ENCODE peak calls at places on chromosomes 13 and 19, in four cellular contexts. One of them, this sample, is unnamed.

GRCh38 chr19:50518091-50519005 is 4.6 kb upstream of the ASPDH start:
- DNase-seq in Kasumi-1: no peak
- DNase-seq in tibial nerve: no peak
- DNase-seq in stimulated activated CD4-positive, alpha-beta T cell treated with anti-CD3 and anti-CD28 coated beads, Interleukin-2, amount 100 ng/mL, for 24 hours: no peak
- DNase-seq in this sample: no peak

GRCh38 chr13:44300895-44301638 is 72.6 kb upstream of the SERP2 start:
- DNase-seq in Kasumi-1: no peak
- DNase-seq in stimulated activated CD4-positive, alpha-beta T cell treated with anti-CD3 and anti-CD28 coated beads, Interleukin-2, amount 100 ng/mL, for 24 hours: no peak
- DNase-seq in tibial nerve: no peak
- DNase-seq in this sample: peak; percentile 49

GRCh38 chr13:27079421-27079958 is 92.1 kb downstream of the USP12 start:
- DNase-seq in tibial nerve: no peak
- DNase-seq in Kasumi-1: peak; percentile 0
- DNase-seq in stimulated activated CD4-positive, alpha-beta T cell treated with anti-CD3 and anti-CD28 coated beads, Interleukin-2, amount 100 ng/mL, for 24 hours: no peak
- DNase-seq in this sample: no peak

GRCh38 chr19:45217957-45218334 is 27.3 kb downstream of the EXOC3L2 start:
- DNase-seq in Kasumi-1: no peak
- DNase-seq in stimulated activated CD4-positive, alpha-beta T cell treated with anti-CD3 and anti-CD28 coated beads, Interleukin-2, amount 100 ng/mL, for 24 hours: no peak
- DNase-seq in tibial nerve: no peak
- DNase-seq in this sample: no peak

GRCh38 chr13:45411631-45412030 is 6.5 kb downstream of the SLC25A30 start:
- DNase-seq in stimulated activated CD4-positive, alpha-beta T cell treated with anti-CD3 and anti-CD28 coated beads, Interleukin-2, amount 100 ng/mL, for 24 hours: no peak
- DNase-seq in Kasumi-1: no peak
- DNase-seq in tibial nerve: no peak
- DNase-seq in this sample: no peak

GRCh38 chr19:13718733-13719132 is 45.6 kb upstream of the MRI1 start:
- DNase-seq in stimulated activated CD4-positive, alpha-beta T cell treated with anti-CD3 and anti-CD28 coated beads, Interleukin-2, amount 100 ng/mL, for 24 hours: no peak
- DNase-seq in tibial nerve: no peak
- DNase-seq in Kasumi-1: no peak
- DNase-seq in this sample: no peak

GRCh38 chr13:41802684-41803554 is 158.0 kb downstream of the VWA8 start:
- DNase-seq in stimulated activated CD4-positive, alpha-beta T cell treated with anti-CD3 and anti-CD28 coated beads, Interleukin-2, amount 100 ng/mL, for 24 hours: peak; percentile 19
- DNase-seq in Kasumi-1: no peak
- DNase-seq in tibial nerve: no peak
- DNase-seq in this sample: no peak

GRCh38 chr19:55437410-55437809 is 5.7 kb downstream of the SHISA7 start:
- DNase-seq in Kasumi-1: peak; percentile 83
- DNase-seq in tibial nerve: no peak
- DNase-seq in stimulated activated CD4-positive, alpha-beta T cell treated with anti-CD3 and anti-CD28 coated beads, Interleukin-2, amount 100 ng/mL, for 24 hours: no peak
- DNase-seq in this sample: no peak

GRCh38 chr19:42658148-42658547 is 63.4 kb upstream of the CEACAM8 start:
- DNase-seq in tibial nerve: no peak
- DNase-seq in stimulated activated CD4-positive, alpha-beta T cell treated with anti-CD3 and anti-CD28 coated beads, Interleukin-2, amount 100 ng/mL, for 24 hours: no peak
- DNase-seq in Kasumi-1: no peak
- DNase-seq in this sample: no peak

GRCh38 chr19:16661480-16662034 is 618 bp downstream of the TMEM38A start:
- DNase-seq in stimulated activated CD4-positive, alpha-beta T cell treated with anti-CD3 and anti-CD28 coated beads, Interleukin-2, amount 100 ng/mL, for 24 hours: peak; percentile 22
- DNase-seq in tibial nerve: peak; percentile 14
- DNase-seq in Kasumi-1: no peak
- DNase-seq in this sample: peak; percentile 3

GRCh38 chr19:50835103-50835784 is 1.9 kb upstream of the KLK15 start:
- DNase-seq in tibial nerve: no peak
- DNase-seq in stimulated activated CD4-positive, alpha-beta T cell treated with anti-CD3 and anti-CD28 coated beads, Interleukin-2, amount 100 ng/mL, for 24 hours: no peak
- DNase-seq in Kasumi-1: no peak
- DNase-seq in this sample: no peak

GRCh38 chr13:24146961-24147569 is 13.5 kb upstream of the SPATA13 start:
- DNase-seq in stimulated activated CD4-positive, alpha-beta T cell treated with anti-CD3 and anti-CD28 coated beads, Interleukin-2, amount 100 ng/mL, for 24 hours: no peak
- DNase-seq in Kasumi-1: no peak
- DNase-seq in tibial nerve: no peak
- DNase-seq in this sample: no peak

GRCh38 chr19:46481947-46482346 is 10.6 kb upstream of the PNMA8A start:
- DNase-seq in stimulated activated CD4-positive, alpha-beta T cell treated with anti-CD3 and anti-CD28 coated beads, Interleukin-2, amount 100 ng/mL, for 24 hours: no peak
- DNase-seq in Kasumi-1: no peak
- DNase-seq in tibial nerve: no peak
- DNase-seq in this sample: no peak

GRCh38 chr19:41226053-41226873 is 7.2 kb downstream of the AXL start:
- DNase-seq in stimulated activated CD4-positive, alpha-beta T cell treated with anti-CD3 and anti-CD28 coated beads, Interleukin-2, amount 100 ng/mL, for 24 hours: peak; percentile 43
- DNase-seq in Kasumi-1: no peak
- DNase-seq in tibial nerve: peak; percentile 47
- DNase-seq in this sample: peak; percentile 24

GRCh38 chr13:60663788-60664187 is 266.8 kb downstream of the TDRD3 start:
- DNase-seq in tibial nerve: no peak
- DNase-seq in Kasumi-1: no peak
- DNase-seq in stimulated activated CD4-positive, alpha-beta T cell treated with anti-CD3 and anti-CD28 coated beads, Interleukin-2, amount 100 ng/mL, for 24 hours: no peak
- DNase-seq in this sample: no peak

GRCh38 chr19:18967358-18968146 is 26.5 kb upstream of the HOMER3 start:
- DNase-seq in stimulated activated CD4-positive, alpha-beta T cell treated with anti-CD3 and anti-CD28 coated beads, Interleukin-2, amount 100 ng/mL, for 24 hours: no peak
- DNase-seq in Kasumi-1: peak; percentile 86
- DNase-seq in tibial nerve: peak; percentile 23
- DNase-seq in this sample: no peak

GRCh38 chr13:97976551-97977375 is 23.3 kb downstream of the IPO5 start:
- DNase-seq in tibial nerve: no peak
- DNase-seq in stimulated activated CD4-positive, alpha-beta T cell treated with anti-CD3 and anti-CD28 coated beads, Interleukin-2, amount 100 ng/mL, for 24 hours: no peak
- DNase-seq in Kasumi-1: peak; percentile 85
- DNase-seq in this sample: no peak

GRCh38 chr19:1181606-1182005 is 7.5 kb upstream of the SBNO2 start:
- DNase-seq in Kasumi-1: no peak
- DNase-seq in stimulated activated CD4-positive, alpha-beta T cell treated with anti-CD3 and anti-CD28 coated beads, Interleukin-2, amount 100 ng/mL, for 24 hours: no peak
- DNase-seq in tibial nerve: no peak
- DNase-seq in this sample: no peak

GRCh38 chr13:37595162-37595561 is 3.4 kb downstream of the POSTN start:
- DNase-seq in stimulated activated CD4-positive, alpha-beta T cell treated with anti-CD3 and anti-CD28 coated beads, Interleukin-2, amount 100 ng/mL, for 24 hours: no peak
- DNase-seq in tibial nerve: no peak
- DNase-seq in Kasumi-1: no peak
- DNase-seq in this sample: no peak

GRCh38 chr19:40778865-40779284 is 828 bp downstream of the RAB4B start:
- DNase-seq in stimulated activated CD4-positive, alpha-beta T cell treated with anti-CD3 and anti-CD28 coated beads, Interleukin-2, amount 100 ng/mL, for 24 hours: no peak
- DNase-seq in Kasumi-1: no peak
- DNase-seq in tibial nerve: no peak
- DNase-seq in this sample: no peak

GRCh38 chr13:45178349-45179142 is 22.3 kb downstream of the KCTD4 start:
- DNase-seq in stimulated activated CD4-positive, alpha-beta T cell treated with anti-CD3 and anti-CD28 coated beads, Interleukin-2, amount 100 ng/mL, for 24 hours: no peak
- DNase-seq in tibial nerve: no peak
- DNase-seq in Kasumi-1: no peak
- DNase-seq in this sample: peak; percentile 2

GRCh38 chr19:13634658-13635057 is 128.4 kb upstream of the CACNA1A start:
- DNase-seq in Kasumi-1: no peak
- DNase-seq in stimulated activated CD4-positive, alpha-beta T cell treated with anti-CD3 and anti-CD28 coated beads, Interleukin-2, amount 100 ng/mL, for 24 hours: no peak
- DNase-seq in tibial nerve: no peak
- DNase-seq in this sample: no peak

GRCh38 chr19:55838906-55839305 is 2.6 kb downstream of the NLRP4 start:
- DNase-seq in stimulated activated CD4-positive, alpha-beta T cell treated with anti-CD3 and anti-CD28 coated beads, Interleukin-2, amount 100 ng/mL, for 24 hours: no peak
- DNase-seq in tibial nerve: no peak
- DNase-seq in Kasumi-1: no peak
- DNase-seq in this sample: no peak

GRCh38 chr19:20513179-20513934 is 52.2 kb downstream of the ZNF737 start:
- DNase-seq in tibial nerve: no peak
- DNase-seq in Kasumi-1: no peak
- DNase-seq in stimulated activated CD4-positive, alpha-beta T cell treated with anti-CD3 and anti-CD28 coated beads, Interleukin-2, amount 100 ng/mL, for 24 hours: no peak
- DNase-seq in this sample: no peak

GRCh38 chr13:34207334-34207733 is 389.4 kb downstream of the RFC3 start:
- DNase-seq in Kasumi-1: no peak
- DNase-seq in tibial nerve: no peak
- DNase-seq in stimulated activated CD4-positive, alpha-beta T cell treated with anti-CD3 and anti-CD28 coated beads, Interleukin-2, amount 100 ng/mL, for 24 hours: no peak
- DNase-seq in this sample: no peak

This sample was measured in stimulated activated naive CD8-positive, alpha-beta T cell treated with anti-CD3 and anti-CD28 coated beads, Interleukin-15, amount 100 ng/mL, for 72 hours.